ENCODE peak calls at places on chromosome 9, in four cellular contexts. One of them, this sample, is unnamed.

GRCh38 chr9:7770102-7770501 is 29.5 kb downstream of the DMAC1 start:
- DNase-seq in PC-3: no peak
- DNase-seq in SK-N-SH: no peak
- DNase-seq in HCT116: no peak
- DNase-seq in this sample: no peak

GRCh38 chr9:123111977-123112869 is 78.8 kb downstream of the GPR21 start:
- DNase-seq in HCT116: no peak
- DNase-seq in PC-3: no peak
- DNase-seq in SK-N-SH: no peak
- DNase-seq in this sample: peak; percentile 70

GRCh38 chr9:100285080-100285479 is 67.7 kb downstream of the TEX10 start:
- DNase-seq in SK-N-SH: no peak
- DNase-seq in PC-3: no peak
- DNase-seq in HCT116: no peak
- DNase-seq in this sample: no peak

GRCh38 chr9:70477146-70477745 is 62.8 kb upstream of the KLF9 start:
- DNase-seq in HCT116: no peak
- DNase-seq in SK-N-SH: no peak
- DNase-seq in PC-3: peak; percentile 44
- DNase-seq in this sample: no peak

GRCh38 chr9:36011379-36011778 is 25.3 kb upstream of the RECK start:
- DNase-seq in SK-N-SH: no peak
- DNase-seq in HCT116: no peak
- DNase-seq in PC-3: no peak
- DNase-seq in this sample: no peak

GRCh38 chr9:19208653-19209052 is 21.8 kb upstream of the DENND4C start:
- DNase-seq in HCT116: no peak
- DNase-seq in PC-3: peak; percentile 65
- DNase-seq in SK-N-SH: no peak
- DNase-seq in this sample: no peak

GRCh38 chr9:16133556-16134227 is 580.8 kb downstream of the CCDC171 start:
- DNase-seq in PC-3: peak; percentile 88
- DNase-seq in HCT116: peak; percentile 70
- DNase-seq in SK-N-SH: peak; percentile 51
- DNase-seq in this sample: peak; percentile 39

GRCh38 chr9:110180713-110181434 is 27.1 kb downstream of the C9orf152 start:
- DNase-seq in PC-3: peak; percentile 79
- DNase-seq in SK-N-SH: no peak
- DNase-seq in HCT116: no peak
- DNase-seq in this sample: peak; percentile 72

GRCh38 chr9:136740971-136741884 is 1.5 kb downstream of the LCN10 start:
- DNase-seq in SK-N-SH: peak; percentile 68
- DNase-seq in PC-3: no peak
- DNase-seq in HCT116: no peak
- DNase-seq in this sample: no peak

GRCh38 chr9:79104216-79104615 is 467.5 kb upstream of the TLE4 start:
- DNase-seq in HCT116: no peak
- DNase-seq in SK-N-SH: no peak
- DNase-seq in PC-3: no peak
- DNase-seq in this sample: no peak

GRCh38 chr9:14322211-14323082 is 8.5 kb upstream of the NFIB start:
- DNase-seq in HCT116: peak; percentile 56
- DNase-seq in PC-3: peak; percentile 90
- DNase-seq in SK-N-SH: peak; percentile 92
- DNase-seq in this sample: peak; percentile 94

GRCh38 chr9:129944501-129945116 is 98.4 kb downstream of the FNBP1 start:
- DNase-seq in SK-N-SH: no peak
- DNase-seq in HCT116: no peak
- DNase-seq in PC-3: no peak
- DNase-seq in this sample: peak; percentile 10

GRCh38 chr9:20197976-20198685 is 409.3 kb upstream of the SLC24A2 start:
- DNase-seq in PC-3: peak; percentile 65
- DNase-seq in SK-N-SH: peak; percentile 10
- DNase-seq in HCT116: no peak
- DNase-seq in this sample: peak; percentile 55

GRCh38 chr9:35424356-35425352 is 65.3 kb upstream of the RUSC2 start:
- DNase-seq in PC-3: no peak
- DNase-seq in HCT116: no peak
- DNase-seq in SK-N-SH: no peak
- DNase-seq in this sample: no peak

GRCh38 chr9:6072442-6072841 is 57.0 kb upstream of the RANBP6 start:
- DNase-seq in SK-N-SH: no peak
- DNase-seq in HCT116: no peak
- DNase-seq in PC-3: no peak
- DNase-seq in this sample: no peak

GRCh38 chr9:37604296-37604695 is 11.9 kb upstream of the TOMM5 start:
- DNase-seq in PC-3: peak; percentile 8
- DNase-seq in SK-N-SH: no peak
- DNase-seq in HCT116: no peak
- DNase-seq in this sample: no peak

GRCh38 chr9:111730937-111731567 is 63.7 kb downstream of the SHOC1 start:
- DNase-seq in SK-N-SH: no peak
- DNase-seq in HCT116: no peak
- DNase-seq in PC-3: peak; percentile 54
- DNase-seq in this sample: no peak

GRCh38 chr9:93825348-93826115 is 129.6 kb downstream of the BARX1 start:
- DNase-seq in SK-N-SH: peak; percentile 4
- DNase-seq in PC-3: no peak
- DNase-seq in HCT116: no peak
- DNase-seq in this sample: no peak

GRCh38 chr9:93255994-93256877 is 72.3 kb downstream of the WNK2 start:
- DNase-seq in SK-N-SH: peak; percentile 29
- DNase-seq in HCT116: no peak
- DNase-seq in PC-3: no peak
- DNase-seq in this sample: no peak

GRCh38 chr9:136774416-136775045 is 10.2 kb upstream of the LCN15 start:
- DNase-seq in HCT116: no peak
- DNase-seq in SK-N-SH: no peak
- DNase-seq in PC-3: no peak
- DNase-seq in this sample: no peak

GRCh38 chr9:113956901-113957777 is 81.0 kb downstream of the ZNF618 start:
- DNase-seq in SK-N-SH: no peak
- DNase-seq in PC-3: no peak
- DNase-seq in HCT116: no peak
- DNase-seq in this sample: no peak

GRCh38 chr9:118882674-118883073 is 486.6 kb downstream of the BRINP1 start:
- DNase-seq in PC-3: peak; percentile 2
- DNase-seq in HCT116: no peak
- DNase-seq in SK-N-SH: no peak
- DNase-seq in this sample: no peak

GRCh38 chr9:90552317-90552716 is 90.3 kb downstream of the DIRAS2 start:
- DNase-seq in SK-N-SH: no peak
- DNase-seq in HCT116: no peak
- DNase-seq in PC-3: no peak
- DNase-seq in this sample: no peak

GRCh38 chr9:127166651-127167524 is 44.5 kb upstream of the ANGPTL2 start:
- DNase-seq in HCT116: peak; percentile 47
- DNase-seq in SK-N-SH: no peak
- DNase-seq in PC-3: peak; percentile 75
- DNase-seq in this sample: peak; percentile 98

GRCh38 chr9:108469654-108470053 is 386.1 kb downstream of the ACTL7B start:
- DNase-seq in SK-N-SH: no peak
- DNase-seq in HCT116: no peak
- DNase-seq in PC-3: peak; percentile 83
- DNase-seq in this sample: no peak

GRCh38 chr9:98039474-98040072 is 17.0 kb upstream of the NANS start:
- DNase-seq in PC-3: no peak
- DNase-seq in SK-N-SH: no peak
- DNase-seq in HCT116: no peak
- DNase-seq in this sample: peak; percentile 24

GRCh38 chr9:20558609-20559016 is 63.7 kb downstream of the MLLT3 start:
- DNase-seq in SK-N-SH: no peak
- DNase-seq in PC-3: peak; percentile 85
- DNase-seq in HCT116: no peak
- DNase-seq in this sample: no peak

GRCh38 chr9:111731916-111732315 is 62.8 kb downstream of the SHOC1 start:
- DNase-seq in PC-3: peak; percentile 45
- DNase-seq in HCT116: no peak
- DNase-seq in SK-N-SH: no peak
- DNase-seq in this sample: no peak

GRCh38 chr9:83242066-83242465 is 179.1 kb upstream of the RASEF start:
- DNase-seq in PC-3: peak; percentile 11
- DNase-seq in SK-N-SH: no peak
- DNase-seq in HCT116: no peak
- DNase-seq in this sample: no peak

GRCh38 chr9:27487128-27487527 is 37.0 kb upstream of the IFNK start:
- DNase-seq in SK-N-SH: no peak
- DNase-seq in HCT116: no peak
- DNase-seq in PC-3: no peak
- DNase-seq in this sample: no peak

GRCh38 chr9:97508852-97509251 is 7.4 kb downstream of the TMOD1 start:
- DNase-seq in HCT116: no peak
- DNase-seq in SK-N-SH: no peak
- DNase-seq in PC-3: no peak
- DNase-seq in this sample: no peak

GRCh38 chr9:91898451-91899433 is 51.3 kb downstream of the ROR2 start:
- DNase-seq in HCT116: no peak
- DNase-seq in PC-3: no peak
- DNase-seq in SK-N-SH: peak; percentile 68
- DNase-seq in this sample: no peak

GRCh38 chr9:91894023-91894422 is 56.0 kb downstream of the ROR2 start:
- DNase-seq in PC-3: no peak
- DNase-seq in HCT116: no peak
- DNase-seq in SK-N-SH: no peak
- DNase-seq in this sample: no peak

GRCh38 chr9:91897201-91897600 is 52.8 kb downstream of the ROR2 start:
- DNase-seq in PC-3: no peak
- DNase-seq in HCT116: no peak
- DNase-seq in SK-N-SH: no peak
- DNase-seq in this sample: no peak

GRCh38 chr9:91896096-91896495 is 53.9 kb downstream of the ROR2 start:
- DNase-seq in HCT116: no peak
- DNase-seq in PC-3: no peak
- DNase-seq in SK-N-SH: peak; percentile 66
- DNase-seq in this sample: no peak

DNA sequence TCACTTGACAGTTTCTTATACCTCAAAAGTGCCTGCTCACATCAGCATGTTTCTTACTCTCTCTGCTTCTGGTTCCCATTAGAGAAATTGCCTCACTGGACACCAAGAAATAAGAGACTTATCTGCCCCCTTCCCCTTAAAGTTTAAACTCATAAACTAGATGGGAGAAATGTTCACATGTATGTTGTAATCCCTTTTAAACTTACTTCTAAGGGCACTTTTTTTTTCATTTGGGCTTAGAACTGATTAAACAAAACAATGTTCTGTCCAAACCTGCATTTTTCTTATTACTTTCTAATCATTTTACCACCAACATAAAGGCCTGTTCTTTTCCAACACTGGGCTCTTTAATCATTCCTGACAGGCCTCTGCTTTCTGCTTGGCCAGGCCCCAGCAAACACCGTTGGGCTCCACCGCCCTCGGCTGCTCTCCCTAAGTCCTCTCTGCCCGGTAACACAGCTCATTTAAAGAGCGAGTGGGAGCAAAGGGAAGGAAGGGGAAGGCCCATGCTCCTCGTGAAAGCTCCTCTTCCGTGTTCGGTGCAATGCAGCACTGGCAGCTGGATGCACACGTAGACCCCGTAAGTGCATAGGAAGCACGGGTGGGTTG is 53.4 kb downstream of the ROR2 start:
- DNase-seq in PC-3: no peak
- DNase-seq in SK-N-SH: peak; percentile 84
- DNase-seq in HCT116: no peak
- DNase-seq in this sample: no peak
- H3K4me1 ChIP-seq in PC-3: no peaks in the 10 kb centered on the region
- H3K4me1 ChIP-seq in SK-N-SH: peaks cover 57% of the 10 kb centered on the region
- H3K4me1 ChIP-seq in HCT116: no peaks in the 10 kb centered on the region
- H3K4me1 ChIP-seq in this sample: no peaks in the 10 kb centered on the region

GRCh38 chr9:23552876-23553275 is 273.2 kb downstream of the ELAVL2 start:
- DNase-seq in SK-N-SH: no peak
- DNase-seq in HCT116: no peak
- DNase-seq in PC-3: no peak
- DNase-seq in this sample: no peak

GRCh38 chr9:23555849-23556248 is 270.2 kb downstream of the ELAVL2 start:
- DNase-seq in SK-N-SH: no peak
- DNase-seq in PC-3: no peak
- DNase-seq in HCT116: no peak
- DNase-seq in this sample: no peak

GRCh38 chr9:23551929-23552707 is 273.9 kb downstream of the ELAVL2 start:
- DNase-seq in HCT116: no peak
- DNase-seq in SK-N-SH: no peak
- DNase-seq in PC-3: no peak
- DNase-seq in this sample: no peak

GRCh38 chr9:23556459-23556858 is 269.6 kb downstream of the ELAVL2 start:
- DNase-seq in PC-3: peak; percentile 66
- DNase-seq in HCT116: no peak
- DNase-seq in SK-N-SH: no peak
- DNase-seq in this sample: no peak

DNA sequence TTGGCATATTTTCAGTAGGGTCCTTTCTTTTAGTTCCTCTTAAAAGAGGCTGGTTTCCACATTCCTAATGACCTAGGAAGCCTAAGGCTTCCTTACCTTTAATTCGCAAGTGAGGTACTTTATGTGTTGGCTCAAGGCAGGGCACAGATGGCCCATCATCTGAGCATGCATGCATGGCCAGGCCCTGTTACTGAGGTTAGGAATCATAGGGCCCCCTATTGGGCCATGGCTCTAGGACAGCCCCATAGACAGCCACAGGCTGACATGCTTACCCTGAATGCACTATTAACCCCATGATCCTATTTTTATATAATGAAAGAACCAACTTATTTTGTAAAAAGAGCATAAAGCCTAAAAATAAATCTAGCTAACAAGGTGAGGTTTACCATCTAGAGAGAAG is 271.3 kb downstream of the ELAVL2 start:
- DNase-seq in PC-3: no peak
- DNase-seq in HCT116: no peak
- DNase-seq in SK-N-SH: no peak
- DNase-seq in this sample: no peak
- TF ChIP-seq EZH2phosphoT487 in PC-3: no peak
- TF ChIP-seq EZH2phosphoT487 in HCT116: no peak
- TF ChIP-seq EZH2phosphoT487 in SK-N-SH: no peak
- TF ChIP-seq EZH2phosphoT487 in this sample: no peak

GRCh38 chr9:99114846-99115500 is 10.1 kb downstream of the TGFBR1 start:
- DNase-seq in PC-3: no peak
- DNase-seq in HCT116: no peak
- DNase-seq in SK-N-SH: no peak
- DNase-seq in this sample: no peak
- H3K79me2 ChIP-seq in PC-3: peaks cover 31% of the 10 kb centered on the region
- H3K79me2 ChIP-seq in HCT116: peaks cover 5% of the 10 kb centered on the region
- H3K79me2 ChIP-seq in SK-N-SH: peaks cover 97% of the 10 kb centered on the region
- H3K79me2 ChIP-seq in this sample: peaks cover 87% of the 10 kb centered on the region

GRCh38 chr9:122086873-122087272 is 6.2 kb downstream of the TTLL11 start:
- DNase-seq in SK-N-SH: no peak
- DNase-seq in HCT116: no peak
- DNase-seq in PC-3: no peak
- DNase-seq in this sample: no peak
- H3K4me1 ChIP-seq in SK-N-SH: peaks cover 17% of the 10 kb centered on the region
- H3K4me1 ChIP-seq in HCT116: peaks cover 2% of the 10 kb centered on the region
- H3K4me1 ChIP-seq in PC-3: peaks cover 23% of the 10 kb centered on the region
- H3K4me1 ChIP-seq in this sample: peaks cover 7% of the 10 kb centered on the region

GRCh38 chr9:77933019-77933418 is 98.6 kb downstream of the GNAQ start:
- DNase-seq in HCT116: no peak
- DNase-seq in SK-N-SH: no peak
- DNase-seq in PC-3: peak; percentile 64
- DNase-seq in this sample: no peak
- TF ChIP-seq EZH2phosphoT487 in HCT116: no peak
- TF ChIP-seq EZH2phosphoT487 in SK-N-SH: no peak
- TF ChIP-seq EZH2phosphoT487 in PC-3: no peak
- TF ChIP-seq EZH2phosphoT487 in this sample: no peak

GRCh38 chr9:124191691-124192208 is 66.0 kb upstream of the NEK6 start:
- DNase-seq in HCT116: no peak
- DNase-seq in SK-N-SH: no peak
- DNase-seq in PC-3: no peak
- DNase-seq in this sample: no peak
- H3K79me2 ChIP-seq in HCT116: no peaks in the 10 kb centered on the region
- H3K79me2 ChIP-seq in SK-N-SH: no peaks in the 10 kb centered on the region
- H3K79me2 ChIP-seq in PC-3: no peaks in the 10 kb centered on the region
- H3K79me2 ChIP-seq in this sample: no peaks in the 10 kb centered on the region

This sample was measured in OCI-LY7.